ENCODE peak calls at places on chromosomes 3 and 15, in four cellular contexts. Y is A549, I is HepG2, Q is H1. P is an unnamed sample.

GRCh38 chr3:77086408-77086807 is 46.5 kb downstream of the ROBO2 start:
- DNase-seq in I (no peak), Y (no peak), Q (no peak), P (no peak)

GRCh38 chr3:114538211-114538610 is 244.4 kb downstream of the TIGIT start:
- DNase-seq in Y (no peak), Q (no peak), I (no peak), P (no peak)

GRCh38 chr3:73206006-73206405 is 144.5 kb downstream of the EBLN2 start:
- DNase-seq in Q (no peak), Y (no peak), I (no peak), P (no peak)

GRCh38 chr3:149342413-149343340 is 9.2 kb upstream of the TM4SF18 start:
- DNase-seq in Y (no peak), Q (no peak), I (no peak), P (no peak)

GRCh38 chr15:83449250-83449671 is 2.1 kb downstream of the SH3GL3 start:
- DNase-seq in Q (no peak), I (no peak), Y (no peak), P (no peak)

GRCh38 chr3:42906905-42907183 is 902 bp downstream of the ZNF662 start:
- DNase-seq in Q (no peak), I (no peak), Y (no peak), P (no peak)

GRCh38 chr3:71130516-71131384 is 452.8 kb downstream of the FOXP1 start:
- DNase-seq in Q (no peak), I (peak), Y (no peak), P (peak)

GRCh38 chr3:48285132-48285531 is 44.2 kb downstream of the ZNF589 start:
- DNase-seq in Q (no peak), I (no peak), Y (no peak), P (no peak)

GRCh38 chr15:33559207-33559890 is 248.6 kb downstream of the RYR3 start:
- DNase-seq in I (no peak), Q (no peak), Y (no peak), P (no peak)

GRCh38 chr3:175748087-175748732 is 889.1 kb downstream of the NAALADL2 start:
- DNase-seq in Y (no peak), Q (no peak), I (no peak), P (no peak)

GRCh38 chr15:96497951-96498350 is 167.5 kb downstream of the NR2F2 start:
- DNase-seq in I (no peak), Q (no peak), Y (no peak), P (no peak)

GRCh38 chr15:83300826-83301225 is 16.4 kb upstream of the BNC1 start:
- DNase-seq in I (no peak), Y (no peak), Q (no peak), P (no peak)

GRCh38 chr15:58065445-58066041 is at the start of gene ALDH1A2:
- DNase-seq in I (no peak), Y (no peak), Q (peak), P (peak)

GRCh38 chr15:52805351-52806283 is 15.5 kb upstream of the ONECUT1 start:
- DNase-seq in Y (no peak), Q (peak), I (no peak), P (no peak)

GRCh38 chr15:39415634-39416033 is 165.2 kb upstream of the THBS1 start:
- DNase-seq in I (no peak), Y (no peak), Q (no peak), P (no peak)

GRCh38 chr3:161854232-161854771 is 357.7 kb downstream of the OTOL1 start:
- DNase-seq in Q (peak), I (peak), Y (no peak), P (no peak)
- TF ChIP-seq PHF8 in Q (no peak), I (no peak), Y (no peak), P (no peak)

DNA sequence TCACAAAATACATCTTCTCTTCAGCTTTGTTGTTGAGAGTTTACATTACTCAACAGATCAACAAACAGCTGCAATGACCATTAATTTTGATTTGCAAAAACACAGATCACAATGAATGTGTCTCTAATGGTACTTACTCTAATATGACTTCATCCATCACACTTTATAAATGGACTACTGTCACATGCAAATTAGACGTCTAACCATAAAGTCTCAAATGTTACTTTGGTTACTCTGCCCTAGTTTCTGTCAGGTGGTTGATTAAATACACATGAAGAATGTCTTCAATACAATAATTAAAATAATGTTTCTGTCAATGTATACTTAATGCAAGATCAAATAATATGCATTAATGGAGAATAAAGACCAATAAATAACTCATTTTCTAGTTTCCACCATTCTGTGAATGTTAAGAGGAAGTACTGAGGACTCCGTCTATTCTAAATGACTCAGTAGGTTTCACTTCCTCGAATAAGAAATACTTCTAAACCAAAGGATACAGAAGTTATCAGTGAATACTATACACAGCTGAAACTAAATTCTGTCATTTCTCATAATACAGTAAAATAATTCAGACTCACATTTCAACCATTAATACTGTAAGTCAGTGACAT is 145.8 kb downstream of the CBLB start:
- DNase-seq in I (no peak), Y (no peak), Q (no peak), P (no peak)
- TF ChIP-seq PHF8 in I (no peak), Y (no peak), Q (no peak), P (no peak)

GRCh38 chr3:13332158-13332557 is 88.0 kb downstream of the NUP210 start:
- DNase-seq in Q (no peak), Y (no peak), I (no peak), P (no peak)
- TF ChIP-seq PHF8 in Q (no peak), Y (no peak), I (no peak), P (no peak)

DNA sequence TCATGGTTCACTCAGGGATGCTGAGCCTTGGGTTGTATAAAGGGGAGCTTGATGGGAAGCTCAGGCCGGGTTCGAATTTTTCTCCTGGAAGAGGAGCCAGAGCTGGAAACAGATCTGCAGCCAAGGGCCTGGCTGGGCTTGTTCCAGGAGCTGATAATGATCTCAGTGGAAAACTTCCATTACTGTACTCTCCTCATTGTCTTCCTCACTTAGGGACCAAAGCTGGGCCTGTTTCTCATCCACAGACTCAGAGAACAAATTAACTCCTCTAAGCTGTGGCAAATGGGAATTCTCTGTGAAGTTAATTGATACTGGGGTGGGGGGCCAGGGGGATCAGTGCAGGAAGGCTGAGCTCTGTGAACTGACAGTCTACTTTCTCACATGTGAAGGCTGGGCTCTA is 92.0 kb downstream of the PRICKLE2 start:
- DNase-seq in Y (no peak), I (no peak), Q (no peak), P (no peak)
- TF ChIP-seq PHF8 in Y (no peak), I (no peak), Q (no peak), P (no peak)

GRCh38 chr15:99493461-99493860 is 72.3 kb upstream of the MEF2A start:
- DNase-seq in Y (no peak), I (no peak), Q (no peak), P (no peak)
- TF ChIP-seq PHF8 in Y (no peak), I (no peak), Q (no peak), P (no peak)

GRCh38 chr15:46710561-46710960 is 1006.7 kb upstream of the SEMA6D start:
- DNase-seq in Y (no peak), Q (no peak), I (no peak), P (no peak)

GRCh38 chr15:46708226-46708625 is 1009.1 kb upstream of the SEMA6D start:
- DNase-seq in Y (no peak), Q (no peak), I (no peak), P (no peak)

GRCh38 chr15:46713045-46713444 is 1004.3 kb upstream of the SEMA6D start:
- DNase-seq in Q (no peak), I (no peak), Y (no peak), P (no peak)

GRCh38 chr15:46707452-46707851 is 1009.9 kb upstream of the SEMA6D start:
- DNase-seq in I (no peak), Q (no peak), Y (no peak), P (no peak)

DNA sequence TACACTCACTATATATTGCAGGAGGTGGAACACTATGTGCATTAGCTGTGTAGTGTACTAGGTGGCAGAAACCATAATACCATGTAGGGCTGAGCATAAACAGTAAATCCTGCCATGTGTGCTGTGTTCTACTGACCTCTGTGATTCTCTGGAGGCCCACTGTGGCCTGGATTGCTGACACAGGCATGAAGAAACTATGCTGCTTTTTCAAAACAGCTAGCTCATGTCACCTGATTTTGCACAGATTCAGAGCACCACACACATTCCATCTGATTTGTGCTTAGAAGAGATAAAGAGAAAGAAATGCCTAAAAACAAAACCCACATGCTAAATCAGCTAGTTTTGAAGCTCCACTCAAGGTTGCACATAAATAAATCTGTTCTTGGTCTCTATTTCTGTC is 1007.8 kb upstream of the SEMA6D start:
- DNase-seq in I (no peak), Q (no peak), Y (no peak), P (no peak)
- TF ChIP-seq PHF8 in I (no peak), Q (no peak), Y (no peak), P (no peak)

GRCh38 chr3:105526349-105527111 is 159.8 kb downstream of the ALCAM start:
- DNase-seq in I (no peak), Y (no peak), Q (no peak), P (no peak)
- TF ChIP-seq PHF8 in I (no peak), Y (no peak), Q (no peak), P (no peak)

P was measured in K562.